ENCODE peak calls at places on chromosomes 7 and 10, in five cellular contexts. D, C, A, L and J are unnamed samples. For H3K27me3, the result is how much of the 10 kb centered on the place peaks cover.

GRCh38 chr7:91913612-91914011 is 27.1 kb upstream of the AKAP9 start:
- DNase-seq in A (no peak), C (no peak), D (no peak), L (no peak), J (no peak)

GRCh38 chr7:29038463-29038862 is 80.3 kb upstream of the TRIL start:
- DNase-seq in C (peak), A (no peak), L (no peak), D (no peak), J (no peak)

GRCh38 chr10:101630420-101630920 is 42.3 kb downstream of the DPCD start:
- DNase-seq in L (no peak), C (no peak), D (no peak), A (no peak), J (no peak)

GRCh38 chr7:47901542-47901941 is 46.7 kb downstream of the PKD1L1 start:
- DNase-seq in A (no peak), C (peak), D (no peak), L (no peak), J (no peak)

GRCh38 chr10:60024506-60024905 is 118.2 kb upstream of the CCDC6 start:
- DNase-seq in D (no peak), A (no peak), L (no peak), C (no peak), J (no peak)

GRCh38 chr10:121994429-121994881 is 5.5 kb downstream of the TACC2 start:
- DNase-seq in D (peak), C (no peak), L (peak), A (peak), J (peak)

GRCh38 chr10:129929343-129930297 is 34.5 kb downstream of the EBF3 start:
- DNase-seq in C (no peak), D (no peak), L (peak), A (peak), J (no peak)

GRCh38 chr7:20283997-20284396 is 46.7 kb upstream of the ITGB8 start:
- DNase-seq in C (no peak), D (no peak), A (no peak), L (no peak), J (no peak)

GRCh38 chr7:30984359-30985107 is 20.8 kb downstream of the GHRHR start:
- DNase-seq in C (peak), D (no peak), A (peak), L (peak), J (no peak)

GRCh38 chr10:103040424-103040823 is 122.3 kb downstream of the CNNM2 start:
- DNase-seq in A (no peak), L (no peak), D (no peak), C (peak), J (no peak)

GRCh38 chr7:23618241-23618640 is 21.1 kb downstream of the CCDC126 start:
- DNase-seq in C (peak), A (no peak), L (no peak), D (no peak), J (no peak)

GRCh38 chr7:157490465-157490912 is 153.7 kb downstream of the DNAJB6 start:
- DNase-seq in D (no peak), C (peak), A (no peak), L (no peak), J (peak)

GRCh38 chr7:39336457-39336856 is 229.7 kb upstream of the YAE1 start:
- DNase-seq in L (no peak), D (no peak), C (no peak), A (no peak), J (no peak)

GRCh38 chr10:128463991-128464755 is 337.9 kb upstream of the MKI67 start:
- DNase-seq in L (no peak), D (no peak), A (peak), C (peak), J (peak)

GRCh38 chr7:130995252-130996081 is 261.5 kb upstream of the KLF14 start:
- DNase-seq in A (no peak), D (no peak), L (no peak), C (no peak), J (no peak)

GRCh38 chr10:79178614-79179403 is 110.0 kb downstream of the ZMIZ1 start:
- DNase-seq in A (peak), C (peak), D (no peak), L (no peak), J (no peak)

DNA sequence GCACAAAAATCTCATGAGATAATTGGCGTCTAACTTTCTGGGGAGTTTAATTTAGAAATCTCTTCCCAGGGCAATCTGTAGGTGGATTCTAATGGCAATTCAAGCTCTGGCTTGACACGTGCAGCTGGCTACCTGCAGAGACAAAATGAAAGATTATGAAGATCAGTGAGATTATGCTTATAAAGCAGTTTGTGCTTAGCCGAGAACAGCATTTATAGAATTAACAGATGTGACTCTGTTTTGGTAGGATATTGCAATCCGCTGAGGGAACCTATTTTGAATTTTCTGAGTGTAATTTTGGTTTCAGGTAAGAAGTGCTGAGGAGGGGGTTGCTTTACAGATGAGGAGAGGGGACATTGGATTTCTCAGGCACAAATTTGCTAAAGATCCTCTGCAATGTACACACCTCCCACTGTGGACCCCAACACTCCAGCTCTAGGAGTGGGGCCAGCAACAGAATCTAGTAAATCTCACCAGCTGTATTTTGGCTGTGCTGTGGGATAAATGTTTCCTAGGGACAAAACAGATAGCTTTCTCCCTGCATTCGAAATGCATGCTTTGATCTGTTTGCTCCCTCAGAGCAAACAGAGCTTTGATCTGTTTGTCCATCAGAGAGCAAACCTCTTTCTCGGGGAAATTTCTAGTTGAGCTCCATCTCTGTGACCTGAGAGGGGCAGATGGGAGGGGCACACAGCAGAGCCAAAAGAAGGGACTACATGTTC is 7.4 kb downstream of the GJD4 start:
- DNase-seq in L (no peak), C (no peak), D (no peak), A (no peak), J (no peak)
- H3K27me3 ChIP-seq in L (under half), C (under half), D (under half), A (under half), J (under half)

GRCh38 chr10:16186564-16186963 is 250.2 kb upstream of the PTER start:
- DNase-seq in A (no peak), L (no peak), C (no peak), D (no peak), J (no peak)
- H3K27me3 ChIP-seq in A (under half), L (under half), C (under half), D (under half), J (under half)

DNA sequence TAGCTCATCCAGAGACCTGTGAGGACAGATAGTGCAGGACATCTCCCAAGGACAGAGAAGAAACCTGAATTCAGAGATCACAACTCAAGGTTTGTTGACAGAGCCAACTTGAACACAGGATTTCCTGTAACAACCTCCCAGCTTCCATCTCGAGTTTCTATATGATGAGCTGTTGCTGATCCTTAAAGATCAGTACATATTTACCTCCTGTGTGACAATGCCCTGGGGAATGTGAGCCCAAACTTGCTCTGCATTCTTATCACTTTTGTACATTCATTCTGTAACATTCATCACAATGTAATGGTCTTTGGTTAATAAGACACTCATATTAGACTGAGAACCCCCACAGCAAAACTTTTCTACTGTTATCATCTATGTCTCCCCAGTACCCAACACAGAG is 468.6 kb downstream of the XPNPEP1 start:
- DNase-seq in C (no peak), A (no peak), L (no peak), D (no peak), J (no peak)
- H3K27me3 ChIP-seq in C (under half), A (under half), L (under half), D (under half), J (under half)

GRCh38 chr7:94649313-94649924 is 6.5 kb downstream of the SGCE start:
- DNase-seq in D (no peak), C (peak), A (no peak), L (no peak), J (no peak)

GRCh38 chr7:94650137-94650536 is 5.8 kb downstream of the SGCE start:
- DNase-seq in A (no peak), L (no peak), C (no peak), D (no peak), J (no peak)

GRCh38 chr7:94648731-94649130 is 7.2 kb downstream of the SGCE start:
- DNase-seq in L (no peak), A (no peak), D (no peak), C (no peak), J (no peak)

GRCh38 chr7:94647295-94647694 is 8.6 kb downstream of the SGCE start:
- DNase-seq in C (no peak), D (no peak), A (no peak), L (no peak), J (no peak)

GRCh38 chr7:94650652-94651051 is 5.3 kb downstream of the SGCE start:
- DNase-seq in D (no peak), C (no peak), L (no peak), A (no peak), J (no peak)
- H3K27me3 ChIP-seq in D (under half), C (under half), L (under half), A (under half), J (under half)

DNA sequence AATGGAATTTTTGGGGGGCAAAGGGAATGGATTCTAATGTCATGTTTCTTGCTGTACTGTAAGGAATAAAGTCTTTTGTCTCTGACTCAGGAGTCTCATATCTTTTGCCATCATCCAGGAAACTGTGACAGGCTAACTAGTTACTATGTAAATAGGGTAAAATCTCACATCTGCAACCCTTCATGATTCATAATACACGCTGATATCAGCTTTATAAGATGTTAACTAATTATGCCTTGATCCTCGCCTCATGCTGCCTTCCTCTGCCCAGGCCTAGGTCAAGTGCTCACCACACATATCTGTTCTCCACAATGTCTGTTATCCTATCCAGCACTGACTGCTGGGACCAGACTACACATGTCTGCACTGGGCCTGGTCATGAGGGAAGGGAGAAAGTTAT is 81.3 kb upstream of the CXCL12 start:
- DNase-seq in A (no peak), D (no peak), C (peak), L (no peak), J (no peak)
- H3K27me3 ChIP-seq in A (under half), D (under half), C (under half), L (under half), J (under half)

GRCh38 chr10:49309691-49310371 is 10.9 kb downstream of the C10orf71 start:
- DNase-seq in A (no peak), D (no peak), L (no peak), C (no peak), J (peak)

GRCh38 chr10:49310460-49310859 is 11.5 kb downstream of the C10orf71 start:
- DNase-seq in A (no peak), D (no peak), L (no peak), C (no peak), J (no peak)

GRCh38 chr10:49312291-49312869 is 13.4 kb downstream of the C10orf71 start:
- DNase-seq in L (no peak), C (no peak), D (no peak), A (no peak), J (peak)

GRCh38 chr10:49310901-49311561 is 12.1 kb downstream of the C10orf71 start:
- DNase-seq in A (no peak), D (no peak), C (no peak), L (no peak), J (peak)

DNA sequence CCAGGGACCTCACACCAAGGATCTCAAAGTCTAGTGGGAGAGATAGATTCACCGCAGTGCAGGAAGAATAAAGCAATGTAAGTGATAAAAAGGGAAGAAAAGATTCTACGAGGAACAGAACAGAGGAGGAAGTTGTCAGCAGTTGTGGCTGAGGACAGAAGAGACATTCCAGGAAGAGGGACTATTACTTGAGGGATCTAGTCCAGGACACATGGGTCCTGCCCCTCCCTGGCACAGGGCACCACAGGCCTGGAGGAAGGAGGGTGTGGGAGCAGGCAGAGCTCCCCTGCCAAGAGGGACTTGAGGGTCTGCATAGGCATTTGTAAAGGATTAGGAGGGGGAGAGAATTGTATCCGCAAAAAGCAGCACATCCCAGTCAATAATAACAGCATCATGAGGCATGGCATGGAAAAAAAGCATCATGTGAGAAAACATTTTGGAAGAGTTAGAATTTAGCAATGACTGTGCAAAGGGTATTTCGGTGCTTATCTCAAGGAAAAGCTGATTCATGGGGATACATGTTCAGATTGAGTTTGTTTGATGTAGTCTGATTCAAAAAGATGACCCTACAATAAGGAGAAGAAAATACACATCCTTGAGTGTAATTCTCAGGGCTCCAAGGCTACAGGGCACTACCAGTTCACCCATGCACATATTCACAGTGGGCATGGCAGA is 12.7 kb downstream of the C10orf71 start:
- DNase-seq in D (no peak), C (no peak), A (no peak), L (no peak), J (peak)
- H3K27me3 ChIP-seq in D (under half), C (half or more), A (under half), L (under half), J (under half)

GRCh38 chr7:45184326-45185027 is 26.9 kb downstream of the RAMP3 start:
- DNase-seq in L (no peak), A (no peak), D (no peak), C (no peak), J (peak)
- H3K27me3 ChIP-seq in L (under half), A (under half), D (under half), C (half or more), J (under half)

DNA sequence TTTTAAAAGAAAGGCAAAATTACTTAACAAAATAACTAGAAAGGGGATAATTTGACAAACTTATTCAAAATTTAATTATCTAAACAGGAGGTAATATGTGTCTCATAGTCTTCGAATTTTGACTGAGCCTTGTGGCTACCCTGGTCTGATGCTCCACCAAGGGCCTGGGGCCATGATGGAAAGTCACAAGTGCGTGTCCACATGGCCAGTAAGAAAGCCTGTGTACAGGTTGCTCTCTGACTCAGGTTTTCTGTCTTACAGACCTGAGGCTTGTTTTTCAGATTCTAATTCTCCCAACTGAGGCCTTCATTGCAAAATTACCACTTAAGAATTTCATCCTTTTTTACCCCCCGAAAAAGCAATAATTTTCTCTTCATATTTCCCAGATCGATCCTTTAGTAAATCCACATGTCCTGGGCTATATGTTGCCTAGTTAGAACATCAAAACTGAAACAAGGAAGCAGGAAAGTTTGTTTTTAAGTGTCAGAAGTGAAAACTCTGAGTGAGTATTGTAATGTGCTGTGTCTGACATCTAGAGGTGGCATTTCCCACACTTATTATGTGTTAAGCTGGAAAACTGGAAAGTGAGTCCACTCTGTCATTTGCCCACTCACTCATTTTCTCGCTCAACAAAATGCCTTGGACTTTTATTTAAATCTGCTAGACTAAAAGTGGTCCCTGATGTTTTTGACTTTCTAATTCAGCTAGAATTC is 10.0 kb downstream of the CYP3A43 start:
- DNase-seq in A (no peak), C (no peak), L (no peak), D (no peak), J (no peak)
- H3K27me3 ChIP-seq in A (under half), C (under half), L (under half), D (under half), J (under half)

DNA sequence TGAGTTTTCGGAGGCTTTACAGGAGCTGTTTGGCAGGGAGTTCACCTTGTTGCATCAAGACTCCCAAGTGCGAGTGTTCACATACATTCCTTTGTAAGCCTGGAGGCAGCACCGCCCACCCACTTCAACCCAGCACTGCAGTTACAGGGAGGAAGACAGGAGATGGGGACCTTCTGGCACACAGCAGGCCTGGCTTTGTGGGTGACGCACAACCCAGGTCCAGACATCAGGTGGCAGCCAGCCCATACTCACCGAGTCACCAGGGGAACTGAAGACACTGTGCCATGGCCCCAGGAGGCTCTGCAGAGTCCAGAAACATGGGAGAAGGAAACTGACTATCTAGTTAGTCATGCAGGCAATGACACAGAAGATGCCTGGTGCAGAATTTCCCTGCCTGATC is 305.9 kb upstream of the RNF32 start:
- DNase-seq in A (no peak), C (no peak), L (no peak), D (no peak), J (no peak)
- H3K27me3 ChIP-seq in A (under half), C (under half), L (under half), D (under half), J (under half)

DNA sequence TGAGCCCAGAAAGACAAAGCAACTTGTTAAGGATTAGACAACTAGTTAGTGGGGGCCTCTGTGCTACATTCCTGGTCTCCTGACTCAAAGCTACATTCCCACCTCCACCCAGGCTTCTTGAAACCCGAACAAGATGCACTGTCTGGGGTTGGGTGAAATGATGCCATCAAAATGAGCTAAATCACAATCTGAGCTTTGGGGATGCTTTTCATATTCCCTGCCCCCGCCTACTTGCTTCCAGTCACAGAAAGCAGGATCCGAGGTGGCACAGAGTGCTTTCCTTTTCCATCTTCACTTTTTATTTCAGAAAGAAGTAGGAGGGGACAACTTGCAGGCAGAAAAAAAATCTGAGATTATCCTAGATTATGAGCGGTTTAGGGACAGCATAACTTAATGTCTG is 5.4 kb upstream of the VAX1 start:
- DNase-seq in D (no peak), A (no peak), C (no peak), L (no peak), J (no peak)
- H3K27me3 ChIP-seq in D (under half), A (half or more), C (half or more), L (under half), J (half or more)